ENCODE peak calls at places on chromosomes 2 and 18, in ten cellular contexts. N is vagina, J is psoas muscle, U is WTC11, B is K562, I is osteoblast, K is PC-3, F is hepatocyte, W is HFFc6, Q is fibroblast of lung. H is an unnamed sample.

GRCh38 chr18:75478996-75479870 is 51.7 kb upstream of the SMIM21 start:
- DNase-seq in N (no peak), W (peak; percentile 37), Q (peak; percentile 81), U (no peak), K (peak; percentile 73), I (no peak), J (no peak), B (peak; percentile 26), F (peak; percentile 62), H (peak; percentile 70)

GRCh38 chr2:234451852-234452625 is 44.8 kb downstream of the ARL4C start:
- DNase-seq in I (peak; percentile 87), J (no peak), F (peak; percentile 28), U (no peak), W (peak; percentile 86), N (no peak), Q (peak; percentile 93), B (no peak), K (peak; percentile 68), H (peak; percentile 75)

GRCh38 chr2:185978634-185979405 is 240.2 kb downstream of the FSIP2 start:
- DNase-seq in Q (peak; percentile 65), U (no peak), K (peak; percentile 79), B (no peak), N (no peak), W (no peak), J (no peak), I (no peak), F (peak; percentile 10), H (peak; percentile 87)

GRCh38 chr2:230814616-230815015 is 50.1 kb upstream of the ITM2C start:
- DNase-seq in I (peak; percentile 65), F (peak; percentile 32), Q (peak; percentile 55), J (no peak), B (peak; percentile 10), K (peak; percentile 52), U (no peak), N (no peak), W (peak; percentile 15), H (no peak)

GRCh38 chr18:3061581-3062416 is 48.9 kb upstream of the LPIN2 start:
- DNase-seq in Q (no peak), J (no peak), K (no peak), U (no peak), N (no peak), B (no peak), W (no peak), F (no peak), I (no peak), H (no peak)

GRCh38 chr2:170886391-170886790 is 42.7 kb upstream of the GORASP2 start:
- DNase-seq in N (no peak), K (peak; percentile 59), W (peak; percentile 92), Q (no peak), U (no peak), B (no peak), I (no peak), F (no peak), J (no peak), H (peak; percentile 84)

GRCh38 chr2:9692392-9693137 is 61.8 kb upstream of the YWHAQ start:
- DNase-seq in Q (peak; percentile 30), K (no peak), N (no peak), W (no peak), B (no peak), U (no peak), I (no peak), J (peak; percentile 61), F (no peak), H (peak; percentile 45)

GRCh38 chr18:71212222-71212621 is 923.4 kb downstream of the SOCS6 start:
- DNase-seq in U (no peak), J (no peak), B (no peak), N (no peak), Q (no peak), F (no peak), W (no peak), I (no peak), K (no peak), H (no peak)

GRCh38 chr2:221289846-221290245 is 282.3 kb downstream of the EPHA4 start:
- DNase-seq in I (no peak), J (no peak), U (no peak), N (no peak), W (no peak), F (no peak), K (no peak), B (no peak), Q (no peak), H (no peak)

GRCh38 chr2:25606892-25607291 is 66.5 kb downstream of the DTNB start:
- DNase-seq in F (peak; percentile 21), N (no peak), J (no peak), I (no peak), W (peak; percentile 8), B (peak; percentile 50), U (no peak), Q (peak; percentile 60), K (peak; percentile 60), H (peak; percentile 58)

GRCh38 chr2:212392048-212392447 is 146.6 kb downstream of the ERBB4 start:
- DNase-seq in F (no peak), W (peak; percentile 78), U (no peak), N (no peak), Q (no peak), K (peak; percentile 39), I (no peak), B (no peak), J (no peak), H (peak; percentile 70)

GRCh38 chr2:182456784-182457183 is 29.9 kb upstream of the PDE1A start:
- DNase-seq in Q (peak; percentile 2), W (peak; percentile 44), B (no peak), N (no peak), K (no peak), J (no peak), U (no peak), I (peak; percentile 25), F (no peak), H (no peak)

GRCh38 chr2:40160730-40161129 is 291.2 kb downstream of the SLC8A1 start:
- DNase-seq in B (no peak), K (no peak), N (no peak), U (no peak), W (no peak), F (no peak), I (no peak), J (no peak), Q (peak; percentile 67), H (no peak)

DNA sequence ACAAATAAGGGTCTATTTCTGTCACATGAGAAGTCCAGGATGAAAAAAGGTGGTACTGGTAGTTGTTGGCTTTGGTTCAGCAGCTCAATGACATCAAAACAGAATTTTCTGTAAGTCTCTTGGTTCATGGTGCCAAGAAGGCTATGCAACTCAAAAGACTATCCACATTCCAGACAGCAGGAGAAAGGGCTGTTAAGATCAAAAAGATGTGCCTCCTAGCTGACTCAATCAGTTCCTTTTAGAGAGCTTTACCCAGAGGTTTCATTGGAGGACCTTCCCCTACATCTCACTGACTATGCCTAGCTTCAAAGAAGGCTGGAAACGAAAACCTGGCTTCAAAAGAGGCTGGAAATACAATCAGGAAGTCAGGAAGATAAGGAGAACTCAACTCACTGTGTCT is 98.0 kb downstream of the DYM start:
- DNase-seq in W (peak; percentile 3), F (no peak), J (no peak), B (no peak), K (no peak), I (no peak), U (no peak), Q (no peak), N (no peak), H (no peak)
- TF ChIP-seq CTCF in W (no peak), F (no peak), J (no peak), B (no peak), K (no peak), I (no peak), U (no peak), Q (no peak), N (no peak), H (no peak)

DNA sequence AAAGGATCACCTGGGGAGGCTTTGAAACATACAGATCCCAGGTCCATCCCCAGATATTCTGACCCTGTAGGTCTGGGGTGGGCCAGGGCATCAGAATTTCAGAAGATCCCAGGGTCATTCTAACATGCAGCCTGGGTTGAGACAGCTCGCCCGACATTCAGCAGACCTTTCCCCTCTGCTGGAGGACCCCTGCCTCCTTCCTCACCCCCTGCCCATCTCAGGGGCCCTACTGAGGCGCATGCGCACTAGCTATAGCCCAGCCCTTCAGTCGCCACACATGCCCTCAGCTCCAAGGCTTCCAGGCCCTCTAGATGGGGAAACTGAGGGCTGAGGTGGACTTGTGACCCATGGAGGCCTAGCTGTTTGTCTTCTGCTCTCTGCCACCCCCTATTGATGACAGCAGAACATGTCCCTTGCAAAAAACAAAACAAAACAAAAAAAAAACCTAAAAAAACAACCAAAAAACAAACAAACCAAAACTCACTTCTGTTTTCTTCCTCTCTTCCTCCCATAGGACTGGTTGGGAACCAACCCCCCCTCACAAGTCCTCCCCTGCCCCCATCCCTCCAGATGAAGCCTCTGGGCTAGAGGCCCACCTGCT is 91.3 kb downstream of the ZBTB7C start:
- DNase-seq in I (no peak), B (no peak), W (no peak), N (no peak), U (no peak), J (no peak), Q (no peak), K (no peak), F (no peak), H (no peak)
- TF ChIP-seq CTCF in I (peak; percentile 23), B (peak; percentile 33), W (peak; percentile 40), N (no peak), U (no peak), J (peak; percentile 17), Q (peak; percentile 12), K (no peak), F (no peak), H (no peak)

GRCh38 chr18:26813043-26813442 is 52.5 kb downstream of the AQP4 start:
- DNase-seq in U (peak; percentile 62), W (no peak), J (no peak), B (peak; percentile 7), F (peak; percentile 64), I (no peak), Q (no peak), N (no peak), K (peak; percentile 58), H (peak; percentile 82)
- TF ChIP-seq CTCF in U (no peak), W (no peak), J (peak; percentile 73), B (peak; percentile 9), F (peak; percentile 69), I (no peak), Q (no peak), N (no peak), K (peak; percentile 69), H (peak; percentile 74)

GRCh38 chr18:24875761-24876160 is 415.3 kb downstream of the HRH4 start:
- DNase-seq in N (no peak), K (no peak), U (no peak), W (no peak), F (no peak), I (no peak), Q (no peak), B (no peak), J (no peak), H (no peak)

GRCh38 chr18:24876266-24876665 is 415.8 kb downstream of the HRH4 start:
- DNase-seq in J (no peak), N (no peak), B (no peak), K (peak; percentile 51), Q (no peak), U (no peak), W (peak; percentile 44), F (no peak), I (no peak), H (no peak)

GRCh38 chr18:24875286-24875685 is 414.8 kb downstream of the HRH4 start:
- DNase-seq in J (no peak), W (no peak), U (no peak), Q (no peak), I (no peak), N (no peak), K (no peak), B (no peak), F (no peak), H (no peak)

DNA sequence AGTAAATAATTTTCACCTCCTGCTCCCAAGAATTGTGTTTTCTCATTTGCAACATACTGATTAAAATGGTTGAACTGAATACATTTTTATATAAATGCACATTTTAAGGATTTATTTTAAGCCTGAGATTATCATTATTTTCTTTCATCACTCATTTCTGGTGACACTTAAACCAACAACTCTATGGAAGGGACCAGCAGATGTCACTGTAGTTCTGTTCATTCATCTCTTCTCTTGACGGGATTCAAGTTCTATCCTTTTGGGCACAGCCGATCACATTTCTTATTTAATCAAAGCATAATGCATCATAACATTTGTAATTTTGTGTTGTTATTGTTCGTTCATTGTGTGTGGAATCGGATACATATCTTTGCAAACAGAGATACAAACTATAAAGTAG is 417.9 kb downstream of the HRH4 start:
- DNase-seq in K (peak; percentile 61), Q (peak; percentile 80), F (peak; percentile 60), J (no peak), B (peak; percentile 28), U (no peak), N (no peak), I (peak; percentile 51), W (peak; percentile 46), H (peak; percentile 39)
- TF ChIP-seq CTCF in K (peak; percentile 66), Q (peak; percentile 60), F (peak; percentile 70), J (peak; percentile 72), B (peak; percentile 36), U (no peak), N (no peak), I (peak; percentile 47), W (peak; percentile 72), H (peak; percentile 38)